ENCODE peak calls at places on chromosomes 6 and 20, in four cellular contexts. Z is PC-3, U is MM.1S, H is GM23248. O is an unnamed sample.

GRCh38 chr20:50304501-50304856 is 113.8 kb downstream of the CEBPB start:
- DNase-seq in Z (no peak), U (no peak), H (peak; percentile 73), O (no peak)

GRCh38 chr6:22113046-22113766 is 183.6 kb downstream of the PRL start:
- DNase-seq in Z (peak; percentile 98), U (no peak), H (peak; percentile 99), O (peak; percentile 18)

GRCh38 chr20:45254867-45255266 is 503 bp upstream of the SLPI start:
- DNase-seq in Z (peak; percentile 67), U (peak; percentile 60), H (peak; percentile 76), O (no peak)

GRCh38 chr6:122289721-122290501 is 109.5 kb upstream of the HSF2 start:
- DNase-seq in Z (peak; percentile 30), U (no peak), H (peak; percentile 42), O (peak; percentile 13)

GRCh38 chr6:77072694-77073409 is 390.4 kb downstream of the HTR1B start:
- DNase-seq in Z (no peak), U (no peak), H (no peak), O (no peak)

GRCh38 chr6:161373905-161374451 is 100.1 kb upstream of the AGPAT4 start:
- DNase-seq in Z (peak; percentile 85), U (peak; percentile 33), H (peak; percentile 73), O (no peak)

GRCh38 chr6:31861919-31862343 is 690 bp downstream of the NEU1 start:
- DNase-seq in Z (no peak), U (no peak), H (no peak), O (no peak)

GRCh38 chr20:55533601-55534000 is 471.7 kb downstream of the CBLN4 start:
- DNase-seq in Z (no peak), U (no peak), H (no peak), O (no peak)

GRCh38 chr6:56742122-56742791 is 99.6 kb upstream of the DST start:
- DNase-seq in Z (peak; percentile 75), U (no peak), H (peak; percentile 66), O (no peak)

GRCh38 chr20:14288341-14289330 is 48.8 kb downstream of the FLRT3 start:
- DNase-seq in Z (peak; percentile 99), U (no peak), H (peak; percentile 87), O (peak; percentile 72)

GRCh38 chr20:51586005-51586440 is 43.5 kb upstream of the NFATC2 start:
- DNase-seq in Z (peak; percentile 65), U (no peak), H (peak; percentile 95), O (peak; percentile 63)

GRCh38 chr6:26568601-26569432 is 27.9 kb upstream of the ABT1 start:
- DNase-seq in Z (peak; percentile 98), U (peak; percentile 94), H (peak; percentile 82), O (peak; percentile 92)

GRCh38 chr20:50149481-50150254 is 3.9 kb downstream of the PEDS1 start:
- DNase-seq in Z (no peak), U (no peak), H (no peak), O (no peak)

GRCh38 chr20:45991616-45992015 is 17.1 kb upstream of the MMP9 start:
- DNase-seq in Z (no peak), U (no peak), H (no peak), O (no peak)

GRCh38 chr20:20820780-20821495 is 108.5 kb upstream of the RALGAPA2 start:
- DNase-seq in Z (no peak), U (no peak), H (no peak), O (no peak)

GRCh38 chr6:89413006-89413400 is 930 bp upstream of the RRAGD start:
- DNase-seq in Z (no peak), U (no peak), H (no peak), O (no peak)

GRCh38 chr6:85394853-85395538 is 54.9 kb upstream of the NT5E start:
- DNase-seq in Z (no peak), U (no peak), H (no peak), O (no peak)

GRCh38 chr6:32092760-32093497 is 16.2 kb downstream of the TNXB start:
- DNase-seq in Z (no peak), U (no peak), H (peak; percentile 69), O (no peak)

GRCh38 chr6:157200611-157201010 is 122.7 kb downstream of the TMEM242 start:
- DNase-seq in Z (no peak), U (no peak), H (no peak), O (no peak)
- TF ChIP-seq EZH2phosphoT487 in Z (no peak), U (no peak), H (no peak), O (no peak)

GRCh38 chr20:48783533-48784272 is 44.1 kb downstream of the PREX1 start:
- DNase-seq in Z (no peak), U (no peak), H (peak; percentile 18), O (no peak)
- TF ChIP-seq EZH2phosphoT487 in Z (no peak), U (no peak), H (no peak), O (no peak)

GRCh38 chr6:51960419-51960818 is 127.0 kb downstream of the PKHD1 start:
- DNase-seq in Z (no peak), U (no peak), H (no peak), O (no peak)
- TF ChIP-seq EZH2phosphoT487 in Z (no peak), U (no peak), H (no peak), O (no peak)

GRCh38 chr6:170250451-170250850 is 40.4 kb downstream of the DLL1 start:
- DNase-seq in Z (no peak), U (no peak), H (no peak), O (no peak)
- TF ChIP-seq EZH2phosphoT487 in Z (no peak), U (no peak), H (no peak), O (no peak)

GRCh38 chr20:24768977-24769675 is 179.9 kb upstream of the CST7 start:
- DNase-seq in Z (no peak), U (no peak), H (no peak), O (no peak)
- TF ChIP-seq EZH2phosphoT487 in Z (no peak), U (no peak), H (no peak), O (no peak)

GRCh38 chr6:28586273-28586672 is 60.6 kb downstream of the GPX5 start:
- DNase-seq in Z (peak; percentile 45), U (no peak), H (no peak), O (no peak)

GRCh38 chr6:28587746-28588075 is 62.0 kb downstream of the GPX5 start:
- DNase-seq in Z (no peak), U (no peak), H (peak; percentile 56), O (no peak)

GRCh38 chr6:28587011-28587745 is 61.5 kb downstream of the GPX5 start:
- DNase-seq in Z (peak; percentile 85), U (peak; percentile 46), H (peak; percentile 48), O (no peak)

GRCh38 chr6:28589952-28590340 is 64.3 kb downstream of the GPX5 start:
- DNase-seq in Z (no peak), U (no peak), H (peak; percentile 10), O (no peak)

GRCh38 chr6:28589234-28589951 is 63.7 kb downstream of the GPX5 start:
- DNase-seq in Z (peak; percentile 23), U (peak; percentile 85), H (peak; percentile 87), O (peak; percentile 96)
- TF ChIP-seq EZH2phosphoT487 in Z (no peak), U (no peak), H (no peak), O (no peak)

O was measured in HCT116.